ENCODE peak calls at places on chromosomes 5 and 9, in six cellular contexts. C, S, P, J, E and W are unnamed samples.

GRCh38 chr5:160479926-160480325 is 58.3 kb downstream of the PTTG1 start:
- DNase-seq in C (no peak), S (no peak), P (no peak), J (no peak), E (no peak), W (peak)

GRCh38 chr5:119470105-119470763 is 17.9 kb downstream of the HSD17B4 start:
- DNase-seq in C (no peak), S (no peak), P (no peak), J (no peak), E (no peak), W (no peak)

GRCh38 chr5:42057254-42057690 is 132.2 kb downstream of the FBXO4 start:
- DNase-seq in C (peak), S (no peak), P (peak), J (peak), E (peak), W (peak)

GRCh38 chr9:95099321-95100070 is 218.0 kb downstream of the FANCC start:
- DNase-seq in C (no peak), S (no peak), P (no peak), J (no peak), E (no peak), W (no peak)

GRCh38 chr9:121568541-121569265 is 69.1 kb upstream of the GGTA1 start:
- DNase-seq in C (no peak), S (no peak), P (no peak), J (no peak), E (no peak), W (peak)

GRCh38 chr5:169682026-169682425 is 45.0 kb downstream of the DOCK2 start:
- DNase-seq in C (no peak), S (no peak), P (no peak), J (no peak), E (no peak), W (no peak)

GRCh38 chr9:116491659-116492058 is 195.4 kb upstream of the TRIM32 start:
- DNase-seq in C (no peak), S (no peak), P (no peak), J (no peak), E (no peak), W (no peak)

GRCh38 chr5:11602298-11602697 is 301.9 kb downstream of the CTNND2 start:
- DNase-seq in C (peak), S (no peak), P (no peak), J (no peak), E (no peak), W (no peak)

GRCh38 chr5:124461857-124462423 is 284.5 kb downstream of the ZNF608 start:
- DNase-seq in C (no peak), S (no peak), P (no peak), J (no peak), E (peak), W (no peak)